ENCODE peak calls at places on chromosomes 6 and 20, in six cellular contexts. One of them, this sample, is unnamed. For H3K36me3, the result is how much of the 10 kb centered on the place peaks cover.

GRCh38 chr6:136226674-136227377 is 23.3 kb downstream of the MTFR2 start:
- DNase-seq in neuronal stem cell: no peak
- DNase-seq in GM23248: peak
- DNase-seq in adrenal gland: no peak
- DNase-seq in uterus: no peak
- DNase-seq in CD8-positive, alpha-beta memory T cell: no peak
- DNase-seq in this sample: no peak

GRCh38 chr6:140988780-140989179 is 1143.9 kb upstream of the GJE1 start:
- DNase-seq in adrenal gland: no peak
- DNase-seq in GM23248: no peak
- DNase-seq in CD8-positive, alpha-beta memory T cell: no peak
- DNase-seq in neuronal stem cell: no peak
- DNase-seq in uterus: no peak
- DNase-seq in this sample: no peak

GRCh38 chr6:104325341-104326172 is 534.2 kb downstream of the HACE1 start:
- DNase-seq in CD8-positive, alpha-beta memory T cell: no peak
- DNase-seq in adrenal gland: no peak
- DNase-seq in GM23248: peak
- DNase-seq in neuronal stem cell: peak
- DNase-seq in uterus: no peak
- DNase-seq in this sample: no peak

GRCh38 chr6:7171119-7171518 is 63.4 kb downstream of the RREB1 start:
- DNase-seq in CD8-positive, alpha-beta memory T cell: no peak
- DNase-seq in uterus: no peak
- DNase-seq in adrenal gland: no peak
- DNase-seq in neuronal stem cell: no peak
- DNase-seq in GM23248: no peak
- DNase-seq in this sample: no peak

GRCh38 chr6:13354331-13355042 is 26.1 kb upstream of the TBC1D7 start:
- DNase-seq in GM23248: peak
- DNase-seq in CD8-positive, alpha-beta memory T cell: no peak
- DNase-seq in neuronal stem cell: no peak
- DNase-seq in uterus: no peak
- DNase-seq in adrenal gland: no peak
- DNase-seq in this sample: no peak

GRCh38 chr20:31788578-31788977 is 30.6 kb upstream of the MYLK2 start:
- DNase-seq in uterus: no peak
- DNase-seq in CD8-positive, alpha-beta memory T cell: no peak
- DNase-seq in adrenal gland: no peak
- DNase-seq in GM23248: peak
- DNase-seq in neuronal stem cell: no peak
- DNase-seq in this sample: no peak

GRCh38 chr20:19757487-19757972 is 528 bp upstream of the RIN2 start:
- DNase-seq in GM23248: peak
- DNase-seq in neuronal stem cell: peak
- DNase-seq in uterus: peak
- DNase-seq in adrenal gland: peak
- DNase-seq in CD8-positive, alpha-beta memory T cell: no peak
- DNase-seq in this sample: peak

GRCh38 chr6:30555428-30556005 is 772 bp downstream of the GNL1 start:
- DNase-seq in neuronal stem cell: no peak
- DNase-seq in CD8-positive, alpha-beta memory T cell: peak
- DNase-seq in uterus: peak
- DNase-seq in GM23248: peak
- DNase-seq in adrenal gland: peak
- DNase-seq in this sample: peak

GRCh38 chr20:6766433-6766832 is 1.1 kb upstream of the BMP2 start:
- DNase-seq in neuronal stem cell: no peak
- DNase-seq in GM23248: no peak
- DNase-seq in CD8-positive, alpha-beta memory T cell: no peak
- DNase-seq in adrenal gland: no peak
- DNase-seq in uterus: no peak
- DNase-seq in this sample: no peak

GRCh38 chr6:79467716-79468115 is 69.5 kb downstream of the LCA5 start:
- DNase-seq in adrenal gland: no peak
- DNase-seq in neuronal stem cell: no peak
- DNase-seq in CD8-positive, alpha-beta memory T cell: no peak
- DNase-seq in GM23248: peak
- DNase-seq in uterus: no peak
- DNase-seq in this sample: no peak

GRCh38 chr6:122026572-122027369 is 372.7 kb upstream of the HSF2 start:
- DNase-seq in GM23248: no peak
- DNase-seq in neuronal stem cell: no peak
- DNase-seq in uterus: no peak
- DNase-seq in CD8-positive, alpha-beta memory T cell: no peak
- DNase-seq in adrenal gland: no peak
- DNase-seq in this sample: no peak

GRCh38 chr6:166360243-166361079 is 18.1 kb upstream of the SFT2D1 start:
- DNase-seq in adrenal gland: no peak
- DNase-seq in GM23248: peak
- DNase-seq in CD8-positive, alpha-beta memory T cell: no peak
- DNase-seq in uterus: no peak
- DNase-seq in neuronal stem cell: no peak
- DNase-seq in this sample: no peak

GRCh38 chr6:166313255-166314070 is 5.3 kb upstream of the PRR18 start:
- DNase-seq in GM23248: peak
- DNase-seq in uterus: no peak
- DNase-seq in adrenal gland: no peak
- DNase-seq in CD8-positive, alpha-beta memory T cell: peak
- DNase-seq in neuronal stem cell: peak
- DNase-seq in this sample: no peak

GRCh38 chr20:57397693-57398108 is 6.5 kb downstream of the RBM38 start:
- DNase-seq in CD8-positive, alpha-beta memory T cell: peak
- DNase-seq in adrenal gland: no peak
- DNase-seq in neuronal stem cell: no peak
- DNase-seq in GM23248: no peak
- DNase-seq in uterus: no peak
- DNase-seq in this sample: peak

GRCh38 chr6:54428437-54428836 is 120.2 kb downstream of the TINAG start:
- DNase-seq in neuronal stem cell: no peak
- DNase-seq in GM23248: no peak
- DNase-seq in CD8-positive, alpha-beta memory T cell: no peak
- DNase-seq in uterus: no peak
- DNase-seq in adrenal gland: no peak
- DNase-seq in this sample: no peak

GRCh38 chr6:112086744-112087135 is 542 bp downstream of the TUBE1 start:
- DNase-seq in CD8-positive, alpha-beta memory T cell: no peak
- DNase-seq in GM23248: peak
- DNase-seq in adrenal gland: no peak
- DNase-seq in uterus: no peak
- DNase-seq in neuronal stem cell: no peak
- DNase-seq in this sample: no peak

GRCh38 chr6:139699335-139699734 is 324.9 kb upstream of the CITED2 start:
- DNase-seq in GM23248: peak
- DNase-seq in uterus: no peak
- DNase-seq in neuronal stem cell: no peak
- DNase-seq in CD8-positive, alpha-beta memory T cell: no peak
- DNase-seq in adrenal gland: peak
- DNase-seq in this sample: no peak

GRCh38 chr6:18667612-18668011 is 280.5 kb downstream of the RNF144B start:
- DNase-seq in adrenal gland: no peak
- DNase-seq in GM23248: no peak
- DNase-seq in uterus: no peak
- DNase-seq in neuronal stem cell: no peak
- DNase-seq in CD8-positive, alpha-beta memory T cell: no peak
- DNase-seq in this sample: no peak

GRCh38 chr6:84033523-84034451 is at the start of gene MRAP2:
- DNase-seq in adrenal gland: no peak
- DNase-seq in GM23248: peak
- DNase-seq in neuronal stem cell: peak
- DNase-seq in uterus: no peak
- DNase-seq in CD8-positive, alpha-beta memory T cell: no peak
- DNase-seq in this sample: peak

GRCh38 chr6:7542065-7542877 is 800 bp downstream of the DSP start:
- DNase-seq in GM23248: peak
- DNase-seq in CD8-positive, alpha-beta memory T cell: no peak
- DNase-seq in uterus: no peak
- DNase-seq in neuronal stem cell: peak
- DNase-seq in adrenal gland: peak
- DNase-seq in this sample: peak

GRCh38 chr20:50580842-50581544 is 70.8 kb downstream of the PTPN1 start:
- DNase-seq in CD8-positive, alpha-beta memory T cell: no peak
- DNase-seq in adrenal gland: no peak
- DNase-seq in neuronal stem cell: no peak
- DNase-seq in GM23248: peak
- DNase-seq in uterus: no peak
- DNase-seq in this sample: no peak

GRCh38 chr20:50580016-50580747 is 70.0 kb downstream of the PTPN1 start:
- DNase-seq in adrenal gland: peak
- DNase-seq in uterus: peak
- DNase-seq in GM23248: peak
- DNase-seq in neuronal stem cell: peak
- DNase-seq in CD8-positive, alpha-beta memory T cell: peak
- DNase-seq in this sample: peak

GRCh38 chr20:50583422-50584150 is 73.4 kb downstream of the PTPN1 start:
- DNase-seq in uterus: no peak
- DNase-seq in CD8-positive, alpha-beta memory T cell: no peak
- DNase-seq in GM23248: no peak
- DNase-seq in adrenal gland: no peak
- DNase-seq in neuronal stem cell: no peak
- DNase-seq in this sample: peak

GRCh38 chr20:50582591-50583234 is 72.5 kb downstream of the PTPN1 start:
- DNase-seq in CD8-positive, alpha-beta memory T cell: no peak
- DNase-seq in adrenal gland: no peak
- DNase-seq in uterus: no peak
- DNase-seq in GM23248: no peak
- DNase-seq in neuronal stem cell: no peak
- DNase-seq in this sample: peak

GRCh38 chr20:50582092-50582491 is 71.9 kb downstream of the PTPN1 start:
- DNase-seq in adrenal gland: no peak
- DNase-seq in CD8-positive, alpha-beta memory T cell: no peak
- DNase-seq in uterus: no peak
- DNase-seq in neuronal stem cell: no peak
- DNase-seq in GM23248: no peak
- DNase-seq in this sample: no peak
- H3K36me3 ChIP-seq in adrenal gland: under half
- H3K36me3 ChIP-seq in CD8-positive, alpha-beta memory T cell: half or more
- H3K36me3 ChIP-seq in uterus: under half
- H3K36me3 ChIP-seq in neuronal stem cell: half or more
- H3K36me3 ChIP-seq in GM23248: under half
- H3K36me3 ChIP-seq in this sample: half or more

DNA sequence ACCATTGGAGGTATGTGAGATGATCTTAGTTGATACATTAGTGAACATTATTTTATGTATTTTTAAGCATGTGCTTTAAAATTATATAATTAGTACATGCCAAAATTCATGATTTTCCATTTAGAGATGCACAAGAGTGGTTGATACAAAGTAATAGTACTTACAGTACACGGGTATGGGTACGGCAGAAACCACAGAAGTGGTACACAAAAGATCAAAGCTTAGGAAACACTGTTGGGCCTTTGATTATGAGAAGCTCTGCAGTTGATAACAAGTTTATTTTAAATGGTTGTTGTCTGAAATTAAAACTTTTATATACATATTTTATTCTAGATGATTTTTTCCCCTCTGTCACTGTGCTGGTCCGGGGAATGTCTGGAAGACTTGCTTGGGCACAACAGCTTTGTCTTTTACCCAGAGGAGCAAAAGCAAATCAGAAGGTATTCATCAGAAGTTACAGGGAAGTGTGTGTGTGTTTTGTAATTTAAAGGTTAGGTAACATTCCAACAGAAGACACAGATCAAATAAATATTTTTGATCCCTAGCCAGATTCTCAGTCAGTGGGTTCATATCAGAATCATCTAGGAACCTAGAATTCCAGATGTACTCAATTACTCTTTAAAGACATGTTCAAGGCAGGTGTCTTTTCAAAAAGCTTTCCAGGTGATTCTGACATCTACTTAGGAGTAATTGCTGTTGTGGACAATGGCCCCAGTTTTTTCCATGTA is 32.5 kb upstream of the ADIG start:
- DNase-seq in adrenal gland: no peak
- DNase-seq in uterus: no peak
- DNase-seq in GM23248: no peak
- DNase-seq in CD8-positive, alpha-beta memory T cell: no peak
- DNase-seq in neuronal stem cell: no peak
- DNase-seq in this sample: no peak
- H3K36me3 ChIP-seq in adrenal gland: under half
- H3K36me3 ChIP-seq in uterus: under half
- H3K36me3 ChIP-seq in GM23248: half or more
- H3K36me3 ChIP-seq in CD8-positive, alpha-beta memory T cell: half or more
- H3K36me3 ChIP-seq in neuronal stem cell: half or more
- H3K36me3 ChIP-seq in this sample: under half

DNA sequence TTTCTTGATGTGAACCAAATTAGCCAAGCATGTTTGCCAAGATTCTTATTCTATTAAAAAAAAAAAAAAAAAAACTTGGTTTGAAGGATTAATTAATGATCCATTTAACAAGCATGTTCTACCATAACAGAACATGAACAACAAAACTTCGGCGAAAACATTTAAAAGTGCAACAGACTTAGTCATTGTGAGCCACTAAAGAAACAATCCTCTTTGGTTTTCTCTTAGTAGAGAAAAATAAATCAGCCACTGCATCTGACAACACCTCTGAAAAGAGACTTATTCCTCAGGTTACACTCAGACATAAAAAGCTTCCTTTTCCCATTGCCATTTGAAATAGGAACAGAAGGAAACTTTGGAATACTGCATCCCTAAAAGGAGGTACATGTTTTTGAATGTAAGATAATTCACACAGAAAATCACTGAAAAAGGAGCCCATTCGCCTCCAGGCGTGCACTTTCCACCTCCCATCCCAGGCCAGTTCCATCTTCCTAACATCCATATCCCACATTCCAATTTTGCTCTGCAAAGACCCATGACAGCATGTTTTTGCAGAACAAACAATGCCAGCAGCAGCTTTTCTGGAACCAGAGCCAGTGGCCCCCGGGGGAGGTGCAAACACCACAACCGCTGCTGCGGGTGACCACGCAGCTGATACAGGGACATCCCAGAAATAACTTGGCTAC is 79.5 kb downstream of the ZMYND8 start:
- DNase-seq in CD8-positive, alpha-beta memory T cell: no peak
- DNase-seq in adrenal gland: peak
- DNase-seq in neuronal stem cell: no peak
- DNase-seq in uterus: peak
- DNase-seq in GM23248: peak
- DNase-seq in this sample: peak
- H3K36me3 ChIP-seq in CD8-positive, alpha-beta memory T cell: under half
- H3K36me3 ChIP-seq in adrenal gland: under half
- H3K36me3 ChIP-seq in neuronal stem cell: half or more
- H3K36me3 ChIP-seq in uterus: under half
- H3K36me3 ChIP-seq in GM23248: under half
- H3K36me3 ChIP-seq in this sample: under half

DNA sequence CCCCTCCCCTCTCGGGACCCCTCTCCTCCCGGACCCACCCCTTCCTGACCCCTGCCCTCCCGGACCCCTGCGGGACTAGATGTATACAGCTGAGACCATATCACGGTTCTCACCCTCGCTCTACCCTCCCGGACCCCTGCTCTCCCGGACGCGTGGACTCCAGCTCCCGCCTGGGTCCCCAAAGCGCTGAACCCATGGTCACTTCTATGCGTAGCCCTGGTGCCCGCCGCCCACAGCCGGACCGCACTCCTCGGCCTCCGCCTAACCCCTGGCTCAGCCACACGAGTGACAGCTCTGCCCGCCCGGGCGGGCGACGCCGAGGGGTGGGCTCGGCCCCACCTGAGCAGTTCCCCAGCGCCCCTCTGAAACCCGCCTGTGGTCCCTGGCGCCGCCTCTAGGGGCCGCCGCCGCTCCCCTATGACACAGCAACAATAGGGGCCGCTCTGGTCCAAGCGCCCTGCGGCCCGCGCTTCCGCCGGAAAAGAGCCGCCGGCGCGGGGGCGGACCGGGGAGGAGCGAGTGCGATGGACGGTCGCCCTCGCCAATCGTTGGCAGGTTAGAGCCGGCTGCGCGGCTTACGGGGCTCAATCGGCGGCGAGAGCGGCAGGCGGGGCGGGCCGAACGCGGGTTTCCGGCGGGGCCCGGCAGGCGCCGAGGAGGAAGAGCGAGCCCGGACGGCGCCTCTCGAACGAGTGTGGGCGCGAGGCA is at the start of gene ADRM1:
- DNase-seq in neuronal stem cell: peak
- DNase-seq in uterus: peak
- DNase-seq in GM23248: peak
- DNase-seq in adrenal gland: peak
- DNase-seq in CD8-positive, alpha-beta memory T cell: peak
- DNase-seq in this sample: peak
- H3K36me3 ChIP-seq in neuronal stem cell: under half
- H3K36me3 ChIP-seq in uterus: under half
- H3K36me3 ChIP-seq in GM23248: under half
- H3K36me3 ChIP-seq in adrenal gland: under half
- H3K36me3 ChIP-seq in CD8-positive, alpha-beta memory T cell: under half
- H3K36me3 ChIP-seq in this sample: under half